ENCODE peak calls at places on chromosomes 5 and 9, in nine cellular contexts. L is stomach, U is GM12878, S is upper lobe of left lung, O is GM23338, J is prostate gland, M is K562, Z is SK-N-SH, T is suprapubic skin. P is an unnamed sample.

GRCh38 chr5:37722236-37723146 is 117.3 kb downstream of the GDNF start:
- DNase-seq in L (no peak), U (peak; percentile 59), S (no peak), O (no peak), J (no peak), M (no peak), Z (no peak), T (no peak), P (no peak)

GRCh38 chr9:9399982-9400381 is 1212.8 kb downstream of the PTPRD start:
- DNase-seq in L (no peak), U (no peak), S (no peak), O (no peak), J (no peak), M (no peak), Z (no peak), T (no peak), P (no peak)

GRCh38 chr9:26551451-26551850 is 341.2 kb downstream of the CAAP1 start:
- DNase-seq in L (no peak), U (no peak), S (no peak), O (no peak), J (no peak), M (no peak), Z (no peak), T (no peak), P (no peak)

GRCh38 chr9:72554221-72554641 is 32.8 kb downstream of the TMC1 start:
- DNase-seq in L (no peak), U (no peak), S (no peak), O (no peak), J (peak; percentile 53), M (no peak), Z (no peak), T (no peak), P (no peak)

GRCh38 chr5:88743231-88743879 is 139.6 kb downstream of the MEF2C start:
- DNase-seq in L (no peak), U (no peak), S (no peak), O (no peak), J (no peak), M (peak; percentile 35), Z (no peak), T (no peak), P (no peak)

GRCh38 chr5:124706041-124706440 is 40.4 kb downstream of the ZNF608 start:
- DNase-seq in L (no peak), U (no peak), S (no peak), O (no peak), J (no peak), M (no peak), Z (no peak), T (no peak), P (no peak)

GRCh38 chr5:14914193-14914592 is 42.6 kb upstream of the ANKH start:
- DNase-seq in L (no peak), U (no peak), S (no peak), O (no peak), J (no peak), M (no peak), Z (no peak), T (no peak), P (no peak)

GRCh38 chr9:130869250-130869649 is 27.4 kb downstream of the QRFP start:
- DNase-seq in L (peak; percentile 73), U (no peak), S (no peak), O (no peak), J (no peak), M (peak; percentile 63), Z (peak; percentile 53), T (no peak), P (peak; percentile 50)

GRCh38 chr9:6759114-6759977 is 1.6 kb downstream of the KDM4C start:
- DNase-seq in L (peak; percentile 28), U (peak; percentile 62), S (no peak), O (peak; percentile 35), J (peak; percentile 21), M (peak; percentile 16), Z (peak; percentile 15), T (no peak), P (no peak)

GRCh38 chr5:32157078-32157477 is 17.0 kb downstream of the GOLPH3 start:
- DNase-seq in L (no peak), U (no peak), S (no peak), O (no peak), J (no peak), M (no peak), Z (no peak), T (no peak), P (no peak)

GRCh38 chr9:113320051-113320450 is 16.9 kb upstream of the RNF183 start:
- DNase-seq in L (no peak), U (no peak), S (no peak), O (no peak), J (no peak), M (no peak), Z (no peak), T (no peak), P (no peak)

GRCh38 chr5:133354323-133355161 is 257.8 kb downstream of the FSTL4 start:
- DNase-seq in L (no peak), U (no peak), S (no peak), O (no peak), J (no peak), M (no peak), Z (peak; percentile 58), T (peak; percentile 13), P (no peak)

GRCh38 chr9:98502976-98503325 is 205.8 kb downstream of the GABBR2 start:
- DNase-seq in L (no peak), U (no peak), S (peak; percentile 85), O (peak; percentile 37), J (no peak), M (no peak), Z (no peak), T (no peak), P (no peak)
- H3K27ac ChIP-seq in L (no peak overlapping the region), U (no peak overlapping the region), S (peak overlapping the region; percentile 56), O (no peak overlapping the region), J (no peak overlapping the region), M (no peak overlapping the region), Z (no peak overlapping the region), T (no peak overlapping the region), P (no peak overlapping the region)

GRCh38 chr5:166119506-166119905 is 2171.9 kb upstream of the WWC1 start:
- DNase-seq in L (no peak), U (no peak), S (no peak), O (no peak), J (no peak), M (no peak), Z (no peak), T (no peak), P (no peak)
- TF ChIP-seq POLR2AphosphoS5 in L (no peak), U (no peak), S (no peak), O (no peak), J (no peak), M (no peak), Z (no peak), T (no peak), P (no peak)

GRCh38 chr5:51652980-51653379 is 269.7 kb downstream of the ISL1 start:
- DNase-seq in L (no peak), U (no peak), S (no peak), O (no peak), J (no peak), M (no peak), Z (no peak), T (no peak), P (no peak)

GRCh38 chr5:51646482-51646881 is 263.2 kb downstream of the ISL1 start:
- DNase-seq in L (no peak), U (no peak), S (no peak), O (no peak), J (no peak), M (no peak), Z (no peak), T (no peak), P (no peak)

GRCh38 chr5:51651889-51652288 is 268.6 kb downstream of the ISL1 start:
- DNase-seq in L (no peak), U (no peak), S (no peak), O (no peak), J (no peak), M (no peak), Z (no peak), T (no peak), P (no peak)

GRCh38 chr5:51650824-51651223 is 267.6 kb downstream of the ISL1 start:
- DNase-seq in L (no peak), U (no peak), S (no peak), O (no peak), J (no peak), M (no peak), Z (no peak), T (no peak), P (no peak)

DNA sequence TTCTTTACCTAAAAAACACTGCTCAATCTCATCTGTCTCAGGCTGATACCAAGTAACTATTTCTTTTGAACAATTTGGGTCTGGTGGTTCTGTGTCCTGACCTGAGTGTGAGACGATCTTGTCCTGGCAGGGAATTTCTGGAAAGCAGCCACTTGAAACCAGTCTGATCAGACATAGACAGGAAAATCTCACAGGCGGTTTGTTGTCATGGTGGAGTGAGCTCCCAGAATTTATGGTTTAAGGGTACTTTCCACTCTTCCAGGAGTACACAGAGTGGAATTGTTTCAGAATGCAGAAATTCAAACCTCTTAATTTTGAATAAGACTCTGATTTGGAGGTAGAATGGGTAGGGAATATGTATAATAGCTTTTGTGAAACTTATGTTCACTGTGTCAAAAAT is 268.2 kb downstream of the ISL1 start:
- DNase-seq in L (no peak), U (no peak), S (no peak), O (no peak), J (peak; percentile 30), M (no peak), Z (no peak), T (no peak), P (no peak)
- H3K27ac ChIP-seq in L (no peak overlapping the region), U (no peak overlapping the region), S (no peak overlapping the region), O (no peak overlapping the region), J (no peak overlapping the region), M (no peak overlapping the region), Z (peak overlapping the region; percentile 77), T (no peak overlapping the region), P (no peak overlapping the region)

GRCh38 chr5:67081259-67081658 is 115.3 kb downstream of the CD180 start:
- DNase-seq in L (no peak), U (no peak), S (no peak), O (no peak), J (no peak), M (no peak), Z (no peak), T (no peak), P (no peak)
- TF ChIP-seq POLR2AphosphoS5 in L (no peak), U (no peak), S (no peak), O (no peak), J (no peak), M (no peak), Z (no peak), T (no peak), P (no peak)

GRCh38 chr5:96567188-96567587 is 95.0 kb upstream of the CAST start:
- DNase-seq in L (no peak), U (no peak), S (no peak), O (no peak), J (no peak), M (no peak), Z (no peak), T (no peak), P (peak; percentile 95)
- H3K27ac ChIP-seq in L (no peak overlapping the region), U (no peak overlapping the region), S (no peak overlapping the region), O (no peak overlapping the region), J (no peak overlapping the region), M (no peak overlapping the region), Z (peak overlapping the region; percentile 80), T (no peak overlapping the region), P (peak overlapping the region; percentile 84)

P was measured in SK-N-MC.